ENCODE peak calls at places on chromosomes 4 and X, in four cellular contexts. C, M, G and Z are unnamed samples.

GRCh38 chr4:30757357-30757756 is 37.2 kb downstream of the PCDH7 start:
- DNase-seq in M (no peak), G (no peak), C (no peak), Z (no peak)

GRCh38 chr4:184896868-184897715 is 71.3 kb upstream of the ACSL1 start:
- DNase-seq in C (no peak), M (no peak), G (peak), Z (peak)

GRCh38 chrX:31319586-31319985 is 247.7 kb upstream of the FTHL17 start:
- DNase-seq in C (no peak), M (no peak), G (no peak), Z (no peak)

GRCh38 chrX:140292188-140292587 is 212.7 kb downstream of the SOX3 start:
- DNase-seq in C (no peak), G (no peak), M (no peak), Z (no peak)

GRCh38 chr4:107699466-107700206 is 20.4 kb downstream of the PAPSS1 start:
- DNase-seq in G (no peak), C (no peak), M (no peak), Z (no peak)

GRCh38 chr4:102344955-102345794 is at the start of gene SLC39A8:
- DNase-seq in G (peak), M (peak), C (peak), Z (peak)

GRCh38 chr4:40515398-40516293 is 114.0 kb downstream of the RBM47 start:
- DNase-seq in M (no peak), G (no peak), C (no peak), Z (no peak)

GRCh38 chr4:104616401-104616820 is 121.7 kb upstream of the CXXC4 start:
- DNase-seq in C (no peak), M (no peak), G (no peak), Z (no peak)

GRCh38 chr4:47643845-47644244 is 158.8 kb downstream of the ATP10D start:
- DNase-seq in G (no peak), M (no peak), C (no peak), Z (no peak)

GRCh38 chr4:76624271-76624681 is 189.2 kb downstream of the SHROOM3 start:
- DNase-seq in G (no peak), C (no peak), M (no peak), Z (no peak)

GRCh38 chrX:11664211-11664888 is 1.4 kb downstream of the ARHGAP6 start:
- DNase-seq in C (no peak), G (no peak), M (no peak), Z (no peak)

GRCh38 chr4:188297873-188298272 is 158.6 kb downstream of the TRIML1 start:
- DNase-seq in M (no peak), C (no peak), G (no peak), Z (no peak)

GRCh38 chrX:18983711-18984380 is at the start of gene PHKA2:
- DNase-seq in C (peak), G (peak), M (peak), Z (peak)

GRCh38 chrX:138925330-138925729 is 213.8 kb upstream of the FGF13 start:
- DNase-seq in G (no peak), C (no peak), M (no peak), Z (no peak)

GRCh38 chr4:6535706-6536105 is 39.3 kb upstream of the MAN2B2 start:
- DNase-seq in M (no peak), G (no peak), C (no peak), Z (no peak)

GRCh38 chr4:82230310-82230709 is 143.5 kb downstream of the HNRNPD start:
- DNase-seq in G (no peak), C (no peak), M (no peak), Z (peak)

GRCh38 chr4:8353912-8354453 is 84.4 kb downstream of the HTRA3 start:
- DNase-seq in M (no peak), G (peak), C (no peak), Z (no peak)

GRCh38 chr4:64330143-64330542 is 79.1 kb downstream of the TECRL start:
- DNase-seq in M (no peak), G (no peak), C (no peak), Z (peak)

GRCh38 chr4:172776203-172776896 is 392.3 kb upstream of the GALNT7 start:
- DNase-seq in G (no peak), M (no peak), C (no peak), Z (no peak)

GRCh38 chr4:128876194-128876593 is 66.7 kb downstream of the JADE1 start:
- DNase-seq in C (no peak), M (no peak), G (no peak), Z (no peak)

GRCh38 chr4:69775488-69775887 is 15.1 kb upstream of the SULT1B1 start:
- DNase-seq in G (no peak), C (no peak), M (no peak), Z (no peak)

GRCh38 chrX:69361286-69361926 is 142.7 kb upstream of the NALF2 start:
- DNase-seq in G (no peak), C (no peak), M (no peak), Z (no peak)

GRCh38 chr4:108937066-108937465 is 174.2 kb upstream of the ETNPPL start:
- DNase-seq in G (no peak), C (no peak), M (no peak), Z (no peak)

GRCh38 chr4:52982246-52982950 is 120.3 kb downstream of the RASL11B start:
- DNase-seq in M (peak), C (no peak), G (no peak), Z (peak)